ENCODE peak calls at places on chromosomes 13 and 19, in seven cellular contexts. E is A549, V is testis, S is lower leg skin, J is vagina, Z is right lobe of liver, G is heart left ventricle. C is an unnamed sample.

GRCh38 chr19:46624958-46625661 is at the start of gene PTGIR:
- DNase-seq in J (no peak), S (peak), V (peak), E (no peak), Z (no peak), G (peak), C (no peak)

GRCh38 chr13:99756281-99756680 is 215.3 kb downstream of the ZIC5 start:
- DNase-seq in J (no peak), E (no peak), V (no peak), S (no peak), Z (no peak), G (no peak), C (no peak)

GRCh38 chr19:10353793-10354391 is 14.5 kb upstream of the ICAM3 start:
- DNase-seq in J (no peak), G (peak), V (peak), E (no peak), S (no peak), Z (peak), C (no peak)

GRCh38 chr13:112880221-112880641 is 88.8 kb upstream of the MCF2L start:
- DNase-seq in J (no peak), Z (peak), G (no peak), S (no peak), V (no peak), E (no peak), C (no peak)

GRCh38 chr19:40163541-40164129 is 27.6 kb upstream of the MAP3K10 start:
- DNase-seq in J (no peak), E (no peak), S (no peak), G (no peak), Z (no peak), V (no peak), C (no peak)

GRCh38 chr13:49418206-49418605 is 25.7 kb downstream of the CAB39L start:
- DNase-seq in S (no peak), E (no peak), J (no peak), V (no peak), G (no peak), Z (no peak), C (no peak)

GRCh38 chr19:38142176-38143035 is 81.6 kb downstream of the DPF1 start:
- DNase-seq in E (peak), G (peak), Z (no peak), V (peak), J (no peak), S (no peak), C (peak)

GRCh38 chr19:5178841-5179625 is 161.6 kb downstream of the PTPRS start:
- DNase-seq in V (no peak), S (no peak), Z (no peak), J (no peak), E (no peak), G (no peak), C (no peak)

GRCh38 chr19:16608290-16608704 is 19.7 kb downstream of the MED26 start:
- DNase-seq in V (no peak), Z (no peak), J (no peak), E (no peak), S (no peak), G (no peak), C (no peak)

GRCh38 chr19:51491586-51491985 is 10.0 kb downstream of the SIGLEC12 start:
- DNase-seq in Z (no peak), G (no peak), S (peak), E (no peak), V (no peak), J (no peak), C (no peak)

GRCh38 chr19:19217110-19217509 is 5.4 kb downstream of the NCAN start:
- DNase-seq in J (no peak), E (peak), S (no peak), V (no peak), Z (no peak), G (no peak), C (no peak)

GRCh38 chr13:105587786-105588185 is 947.7 kb downstream of the EFNB2 start:
- DNase-seq in G (no peak), J (no peak), V (no peak), S (no peak), Z (no peak), E (peak), C (peak)

GRCh38 chr19:7799640-7800355 is 30.2 kb upstream of the EVI5L start:
- DNase-seq in J (no peak), G (peak), S (peak), Z (peak), E (peak), V (peak), C (peak)

GRCh38 chr13:110885966-110886365 is 28.9 kb downstream of the ANKRD10 start:
- DNase-seq in Z (no peak), S (no peak), V (no peak), G (no peak), J (no peak), E (no peak), C (no peak)

GRCh38 chr13:79709526-79709925 is 228.6 kb downstream of the NDFIP2 start:
- DNase-seq in G (no peak), Z (no peak), V (no peak), E (no peak), S (no peak), J (no peak), C (no peak)

GRCh38 chr13:96984061-96984508 is 10.2 kb downstream of the OXGR1 start:
- DNase-seq in G (peak), E (no peak), V (peak), S (peak), Z (no peak), J (no peak), C (no peak)

DNA sequence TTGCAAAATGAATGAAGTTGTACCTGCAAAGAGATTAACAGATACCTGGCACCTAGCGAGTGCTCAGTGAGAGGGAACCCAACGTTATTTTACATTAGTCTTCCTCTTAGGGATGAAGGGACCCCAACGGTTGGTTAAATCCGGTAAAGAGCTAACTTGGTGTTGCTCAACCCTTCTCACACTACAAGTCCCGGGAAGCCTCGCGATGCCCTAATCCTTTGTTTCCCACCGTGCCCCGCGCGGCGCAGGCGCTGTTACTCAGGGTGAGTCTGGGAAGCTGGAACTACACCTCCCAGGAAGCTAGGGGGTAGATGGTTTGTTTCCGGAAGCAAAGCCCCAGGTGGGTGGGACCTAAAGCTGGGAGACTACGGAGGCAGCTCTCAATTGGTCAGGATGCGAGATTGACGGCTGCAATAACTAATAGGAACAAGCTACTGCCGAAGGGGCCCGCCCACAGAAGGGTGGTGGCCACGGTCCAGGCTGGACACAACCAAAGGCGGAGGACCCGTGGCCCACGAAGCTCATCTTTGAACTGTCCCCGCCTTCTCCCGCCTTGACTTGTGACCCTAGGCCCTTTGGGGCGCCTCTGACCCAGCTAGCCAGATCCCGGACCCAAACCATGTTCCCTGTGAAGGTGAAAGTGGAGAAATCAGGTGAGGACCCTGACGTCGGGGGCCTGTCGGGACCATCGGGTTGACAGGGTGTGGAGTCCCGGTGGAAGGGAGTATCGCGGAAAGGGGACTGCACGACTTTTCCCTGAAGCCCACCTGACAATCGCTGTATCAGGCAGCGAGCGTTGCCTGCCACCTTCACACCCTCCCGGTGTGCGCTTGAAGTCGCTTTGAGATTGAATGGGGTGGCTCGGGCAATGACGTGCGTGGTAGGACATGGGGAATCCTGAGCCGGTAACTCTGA is at the start of gene LIN37:
- DNase-seq in V (peak), G (peak), S (peak), E (peak), J (peak), Z (peak), C (peak)
- TF ChIP-seq POLR2A in V (peak), G (peak), S (peak), E (peak), J (peak), Z (peak), C (peak)

GRCh38 chr19:50341091-50341564 is 12.0 kb upstream of the KCNC3 start:
- DNase-seq in Z (no peak), V (no peak), J (no peak), E (no peak), S (no peak), G (no peak), C (no peak)

GRCh38 chr19:50349277-50350057 is 16.0 kb downstream of the NAPSA start:
- DNase-seq in J (no peak), Z (no peak), G (no peak), V (no peak), E (no peak), S (no peak), C (no peak)

GRCh38 chr19:50344661-50345318 is 15.6 kb upstream of the KCNC3 start:
- DNase-seq in J (no peak), E (no peak), V (no peak), S (no peak), G (no peak), Z (peak), C (no peak)
- TF ChIP-seq POLR2A in J (no peak), E (no peak), V (no peak), S (no peak), G (no peak), Z (no peak), C (no peak)

GRCh38 chr13:24925318-24926231 is 161.6 kb downstream of the RNF17 start:
- DNase-seq in J (no peak), G (no peak), V (no peak), S (no peak), E (no peak), Z (no peak), C (no peak)

GRCh38 chr13:24921881-24922280 is 157.9 kb downstream of the RNF17 start:
- DNase-seq in J (no peak), Z (no peak), V (no peak), S (no peak), E (no peak), G (no peak), C (no peak)

GRCh38 chr13:24923305-24923640 is 159.3 kb downstream of the RNF17 start:
- DNase-seq in V (no peak), G (no peak), J (no peak), S (no peak), E (peak), Z (no peak), C (peak)

GRCh38 chr13:24921003-24921402 is 157.0 kb downstream of the RNF17 start:
- DNase-seq in J (no peak), S (no peak), E (no peak), V (no peak), G (no peak), Z (no peak), C (no peak)

GRCh38 chr13:24922390-24923304 is 158.7 kb downstream of the RNF17 start:
- DNase-seq in V (peak), Z (peak), S (peak), J (peak), E (peak), G (peak), C (peak)
- TF ChIP-seq POLR2A in V (peak), Z (peak), S (peak), J (peak), E (peak), G (peak), C (peak)

GRCh38 chr19:35267818-35268545 is 780 bp upstream of the USF2 start:
- DNase-seq in E (peak), G (peak), J (no peak), V (peak), Z (peak), S (peak), C (peak)

GRCh38 chr19:35266904-35267817 is 1.6 kb upstream of the USF2 start:
- DNase-seq in V (peak), J (no peak), G (peak), S (peak), E (peak), Z (peak), C (no peak)

GRCh38 chr19:35266149-35266903 is 2.4 kb upstream of the USF2 start:
- DNase-seq in V (peak), G (peak), E (no peak), J (no peak), S (peak), Z (no peak), C (no peak)

GRCh38 chr19:35264281-35265125 is 4.3 kb upstream of the USF2 start:
- DNase-seq in G (no peak), V (peak), Z (no peak), E (no peak), J (no peak), S (peak), C (no peak)

GRCh38 chr19:35265126-35265995 is 3.4 kb upstream of the USF2 start:
- DNase-seq in G (peak), E (no peak), V (peak), S (peak), J (no peak), Z (no peak), C (no peak)
- TF ChIP-seq POLR2A in G (no peak), E (no peak), V (no peak), S (no peak), J (no peak), Z (no peak), C (no peak)

GRCh38 chr13:39751805-39752204 is 96.3 kb downstream of the COG6 start:
- DNase-seq in J (no peak), V (no peak), G (no peak), E (no peak), S (no peak), Z (no peak), C (no peak)
- TF ChIP-seq POLR2A in J (no peak), V (no peak), G (no peak), E (no peak), S (no peak), Z (no peak), C (no peak)

DNA sequence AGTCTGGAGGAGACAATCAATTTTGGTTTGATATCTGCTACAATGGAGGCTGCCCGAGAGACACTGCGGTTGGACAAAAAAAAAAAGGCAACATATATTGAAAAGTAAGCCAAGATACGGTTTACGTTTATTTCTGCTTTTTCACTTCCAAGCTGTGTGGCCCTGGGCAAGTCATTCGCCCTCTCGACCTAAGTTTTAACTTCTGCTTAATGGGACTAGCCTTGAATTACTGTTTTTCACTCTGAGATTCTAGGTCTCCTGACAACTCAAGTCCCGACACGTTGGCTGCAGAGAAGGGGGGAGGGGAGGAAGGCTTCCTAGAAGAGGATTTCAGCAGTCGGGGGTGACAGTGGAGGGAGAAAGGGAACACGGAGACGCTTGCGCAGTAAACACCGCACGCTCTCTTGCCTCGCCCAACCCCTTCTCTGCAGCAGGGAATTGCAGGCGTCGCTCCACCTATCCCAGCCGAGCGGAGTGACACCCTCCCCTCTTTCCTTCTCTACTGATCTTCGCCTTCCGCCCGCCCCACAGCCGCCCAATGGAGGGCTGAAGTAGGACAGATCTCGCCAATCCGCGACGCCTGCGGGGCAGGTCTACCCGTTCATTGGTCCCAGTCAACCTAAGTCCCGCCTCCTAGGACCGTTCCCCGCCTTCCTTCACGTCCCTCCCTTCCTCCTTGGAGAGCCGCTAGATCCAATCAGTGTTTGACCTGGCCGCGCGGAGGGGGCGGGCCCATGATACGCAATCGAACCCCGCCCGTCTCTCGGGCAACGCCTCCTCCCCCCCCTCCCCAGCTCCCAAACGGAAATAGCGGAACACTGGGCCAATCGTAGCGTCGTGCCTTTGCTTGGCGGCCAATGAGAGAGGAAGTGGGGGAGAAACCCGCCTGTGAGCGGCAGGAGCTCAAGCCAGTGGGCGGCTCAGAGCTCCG is 529 bp upstream of the AP2A1 start:
- DNase-seq in E (peak), J (peak), G (peak), V (peak), Z (peak), S (peak), C (peak)
- TF ChIP-seq POLR2A in E (peak), J (peak), G (peak), V (peak), Z (peak), S (no peak), C (peak)

GRCh38 chr13:51453959-51454703 is 1.3 kb upstream of the INTS6 start:
- DNase-seq in S (peak), V (peak), J (no peak), Z (peak), G (peak), E (no peak), C (no peak)

GRCh38 chr13:51453308-51453958 is 597 bp upstream of the INTS6 start:
- DNase-seq in Z (no peak), S (peak), J (no peak), G (peak), E (peak), V (peak), C (peak)

GRCh38 chr13:51451134-51451466 is 1.7 kb downstream of the INTS6 start:
- DNase-seq in E (no peak), G (no peak), J (no peak), S (no peak), Z (no peak), V (no peak), C (no peak)

GRCh38 chr13:51452391-51453307 is at the start of gene INTS6:
- DNase-seq in S (peak), V (peak), E (peak), J (peak), Z (peak), G (peak), C (peak)

GRCh38 chr13:51451467-51452390 is 1.1 kb downstream of the INTS6 start:
- DNase-seq in G (peak), S (peak), E (peak), J (no peak), V (peak), Z (peak), C (no peak)
- TF ChIP-seq POLR2A in G (peak), S (no peak), E (peak), J (no peak), V (no peak), Z (peak), C (no peak)

GRCh38 chr13:40664100-40665060 is 2.1 kb downstream of the FOXO1 start:
- DNase-seq in G (peak), E (peak), J (no peak), S (peak), V (peak), Z (peak), C (no peak)
- TF ChIP-seq POLR2A in G (peak), E (no peak), J (peak), S (no peak), V (no peak), Z (peak), C (no peak)

C was measured in H54.